ENCODE peak calls at places on chromosomes 5 and 9, in eight cellular contexts. Y, G, T, P, L, M, X and Z are unnamed samples.

GRCh38 chr5:143850050-143850713 is 38.2 kb downstream of the HMHB1 start:
- DNase-seq in T (no peak), M (no peak), L (no peak), G (no peak), Y (no peak), P (no peak), X (no peak), Z (no peak)

GRCh38 chr5:179288809-179289185 is 56.5 kb downstream of the ADAMTS2 start:
- DNase-seq in P (no peak), M (no peak), Y (no peak), G (no peak), L (peak), T (no peak), X (no peak), Z (no peak)

GRCh38 chr9:94860678-94861588 is 134.4 kb downstream of the AOPEP start:
- DNase-seq in Y (no peak), P (no peak), G (peak), X (peak), M (no peak), L (no peak), T (no peak), Z (peak)

GRCh38 chr5:141695627-141696180 is 13.7 kb upstream of the ARAP3 start:
- DNase-seq in M (no peak), X (no peak), L (no peak), P (no peak), G (no peak), T (peak), Y (peak), Z (no peak)

GRCh38 chr9:31005086-31005665 is 1379.3 kb upstream of the ACO1 start:
- DNase-seq in G (no peak), L (no peak), T (no peak), M (no peak), P (no peak), Y (no peak), X (no peak), Z (no peak)

GRCh38 chr5:144230806-144231205 is 60.1 kb downstream of the KCTD16 start:
- DNase-seq in G (no peak), P (no peak), L (no peak), M (no peak), Y (no peak), T (no peak), X (no peak), Z (no peak)

GRCh38 chr5:126603402-126603991 is 2.8 kb downstream of the PHAX start:
- DNase-seq in G (no peak), M (no peak), X (no peak), P (no peak), Y (no peak), L (no peak), T (no peak), Z (no peak)

GRCh38 chr5:145752534-145752933 is 82.6 kb downstream of the PRELID2 start:
- DNase-seq in Y (no peak), P (no peak), X (no peak), L (no peak), T (no peak), G (no peak), M (no peak), Z (peak)

GRCh38 chr5:154444559-154445421 is 1.0 kb upstream of the SAP30L start:
- DNase-seq in L (peak), T (peak), Y (peak), G (peak), P (no peak), M (peak), X (no peak), Z (no peak)

GRCh38 chr5:10588779-10589447 is 25.0 kb downstream of the ANKRD33B start:
- DNase-seq in T (no peak), Y (no peak), L (no peak), X (no peak), M (no peak), G (no peak), P (no peak), Z (no peak)

GRCh38 chr5:159514229-159514822 is 184.0 kb upstream of the IL12B start:
- DNase-seq in G (no peak), Y (no peak), P (no peak), L (no peak), X (no peak), T (no peak), M (no peak), Z (no peak)
- TF ChIP-seq CTCF in G (no peak), Y (no peak), P (no peak), L (no peak), X (no peak), T (no peak), M (no peak), Z (no peak)

GRCh38 chr9:137457406-137458193 is 1.5 kb downstream of the NSMF start:
- DNase-seq in Y (no peak), P (no peak), L (peak), G (no peak), X (no peak), M (no peak), T (no peak), Z (no peak)

GRCh38 chr9:137454506-137455360 is 4.4 kb downstream of the NSMF start:
- DNase-seq in Y (peak), X (no peak), L (peak), T (no peak), M (peak), P (no peak), G (no peak), Z (no peak)

GRCh38 chr9:137455361-137455991 is 3.7 kb downstream of the NSMF start:
- DNase-seq in G (no peak), L (peak), T (no peak), M (no peak), P (no peak), X (no peak), Y (peak), Z (no peak)

GRCh38 chr9:137456864-137457405 is 2.2 kb downstream of the NSMF start:
- DNase-seq in L (peak), Y (peak), P (no peak), X (no peak), M (no peak), T (no peak), G (no peak), Z (no peak)

GRCh38 chr9:137456061-137456863 is 2.9 kb downstream of the NSMF start:
- DNase-seq in L (peak), Y (no peak), M (no peak), X (peak), P (no peak), G (no peak), T (no peak), Z (no peak)
- TF ChIP-seq CTCF in L (no peak), Y (no peak), M (no peak), X (no peak), P (no peak), G (no peak), T (no peak), Z (no peak)

DNA sequence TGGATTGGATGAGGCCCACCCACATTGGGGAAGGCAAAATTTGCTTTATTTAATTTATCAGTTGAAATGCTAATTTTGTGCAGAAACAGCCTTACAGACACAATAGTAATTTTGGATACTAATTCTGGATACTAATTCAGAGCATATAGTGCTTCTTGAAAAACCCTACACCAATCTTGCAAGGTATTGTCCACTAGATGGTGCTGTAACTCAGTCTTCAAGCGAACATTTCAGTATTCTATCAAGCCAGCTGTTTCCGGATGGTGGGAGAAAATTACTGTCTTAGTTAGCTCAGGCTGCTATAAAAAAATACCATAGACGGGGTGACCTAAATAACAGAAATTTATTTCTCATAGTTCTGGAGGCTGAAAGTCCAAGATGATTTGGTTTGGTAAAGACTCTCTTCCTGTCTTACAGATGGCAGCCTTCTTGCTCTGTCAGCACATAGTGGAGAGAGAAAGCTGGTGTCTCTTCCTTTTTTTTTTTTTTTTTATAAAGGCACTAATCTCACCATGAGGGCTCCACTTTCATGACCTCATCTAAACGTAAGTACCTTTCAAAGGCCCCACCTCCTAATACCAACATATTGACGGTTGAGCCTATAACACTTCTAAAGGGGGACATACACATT is 1306.5 kb upstream of the CDH9 start:
- DNase-seq in T (peak), P (no peak), Y (no peak), M (peak), X (peak), L (no peak), G (no peak), Z (no peak)
- TF ChIP-seq CTCF in T (peak), P (peak), Y (peak), M (peak), X (peak), L (peak), G (no peak), Z (peak)

GRCh38 chr9:110847661-110848060 is 179.1 kb downstream of the MUSK start:
- DNase-seq in Y (no peak), L (no peak), G (no peak), M (no peak), P (no peak), T (no peak), X (no peak), Z (no peak)

DNA sequence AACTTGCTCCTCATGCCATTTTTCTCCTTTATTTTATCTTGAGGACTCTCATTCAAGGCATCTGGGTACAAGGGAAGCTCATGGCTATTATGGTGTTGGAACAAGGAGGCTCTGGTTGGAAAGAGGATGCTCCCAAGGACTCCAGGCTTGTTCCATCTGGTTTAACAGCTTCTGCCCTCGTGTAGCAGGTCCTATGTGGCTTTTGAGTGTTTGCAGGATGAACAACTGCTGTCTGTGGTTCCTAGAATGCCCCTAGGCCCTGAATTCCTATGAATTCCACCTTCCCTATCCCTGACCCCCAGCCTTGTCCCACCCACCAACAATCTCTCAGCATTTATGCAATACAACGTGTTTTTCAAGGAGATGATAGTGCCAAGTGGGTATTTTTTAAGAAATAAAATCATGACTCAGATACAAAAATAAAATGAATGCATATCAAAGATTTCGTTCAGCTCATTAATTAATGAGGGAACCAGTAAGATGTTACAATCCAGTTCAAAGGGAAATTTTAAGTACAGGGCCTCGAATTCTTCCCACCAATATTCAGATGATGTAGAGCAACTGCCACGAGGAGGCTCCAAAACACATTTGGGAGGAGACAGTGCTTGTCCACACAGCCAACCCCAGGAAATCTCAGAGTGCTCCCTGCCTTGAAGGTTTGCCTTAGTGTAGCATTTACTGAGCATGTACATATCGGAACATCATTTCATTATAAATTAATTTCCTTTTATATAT is 182.0 kb downstream of the MUSK start:
- DNase-seq in L (no peak), G (no peak), X (no peak), Y (no peak), P (no peak), M (no peak), T (peak), Z (no peak)
- TF ChIP-seq CTCF in L (no peak), G (no peak), X (no peak), Y (no peak), P (no peak), M (no peak), T (no peak), Z (no peak)